ENCODE peak calls at places on chromosomes 7 and 10, in seven cellular contexts. Y is stimulated activated naive B cell treated with anti-CD40 and anti-IgM and Interleukin-4, amounts not matched to agents 10 μg/mL and 1 μg/mL and 100 μg/mL, for 72 hours; B is nephron progenitor cell; O is Right ventricle myocardium inferior; T is activated T-cell treated with anti-CD3 and anti-CD28 coated beads for 24 hours; C is M059J; P is activated CD4-positive, alpha-beta memory T cell treated with anti-CD3 and anti-CD28 coated beads, Interleukin-2, amount 10 ng/mL, durations not matched to agents 7 days and 5 days. W is an unnamed sample.

GRCh38 chr10:17586741-17587720 is 30.1 kb downstream of the HACD1 start:
- DNase-seq in Y (no peak), B (no peak), O (no peak), T (no peak), C (peak; percentile 35), P (no peak), W (no peak)

GRCh38 chr10:80204193-80204714 is 1.1 kb downstream of the ANXA11 start:
- DNase-seq in Y (no peak), B (no peak), O (no peak), T (no peak), C (peak; percentile 17), P (peak; percentile 24), W (no peak)

GRCh38 chr10:124389613-124390361 is 28.9 kb downstream of the OAT start:
- DNase-seq in Y (no peak), B (no peak), O (no peak), T (no peak), C (no peak), P (no peak), W (no peak)

GRCh38 chr10:114520453-114520852 is 116.2 kb upstream of the AFAP1L2 start:
- DNase-seq in Y (no peak), B (no peak), O (no peak), T (no peak), C (peak; percentile 92), P (no peak), W (no peak)

GRCh38 chr7:20352573-20353304 is 22.0 kb downstream of the ITGB8 start:
- DNase-seq in Y (no peak), B (no peak), O (no peak), T (no peak), C (peak; percentile 91), P (no peak), W (no peak)

GRCh38 chr10:76337641-76338040 is 906.2 kb downstream of the LRMDA start:
- DNase-seq in Y (no peak), B (no peak), O (no peak), T (no peak), C (peak; percentile 87), P (no peak), W (no peak)

GRCh38 chr10:15725603-15726002 is 5.9 kb upstream of the ITGA8 start:
- DNase-seq in Y (no peak), B (peak; percentile 33), O (no peak), T (no peak), C (peak; percentile 50), P (no peak), W (peak; percentile 48)

GRCh38 chr7:73995821-73996511 is 32.0 kb upstream of the ELN start:
- DNase-seq in Y (no peak), B (no peak), O (no peak), T (no peak), C (peak; percentile 60), P (no peak), W (no peak)

GRCh38 chr7:133081119-133081604 is 728 bp downstream of the CHCHD3 start:
- DNase-seq in Y (no peak), B (peak; percentile 23), O (no peak), T (no peak), C (peak; percentile 46), P (peak; percentile 19), W (no peak)

W was measured in globus pallidus.